ENCODE peak calls at places on chromosome 5, in four cellular contexts. A is IMR-90, O is H9, M is H1. X is an unnamed sample.

GRCh38 chr5:178111925-178112324 is 1.4 kb upstream of the N4BP3 start:
- DNase-seq in A (peak; percentile 25), O (no peak), M (no peak), X (no peak)

GRCh38 chr5:177429248-177430045 is 3.0 kb downstream of the GRK6 start:
- DNase-seq in A (no peak), O (no peak), M (no peak), X (no peak)

GRCh38 chr5:170154297-170154696 is 48.6 kb downstream of the FOXI1 start:
- DNase-seq in O (no peak), M (no peak), A (no peak), X (no peak)

GRCh38 chr5:71778678-71779276 is 59.7 kb downstream of the CARTPT start:
- DNase-seq in A (peak; percentile 14), M (no peak), O (no peak), X (peak; percentile 52)

GRCh38 chr5:131541071-131541470 is 94.0 kb downstream of the RAPGEF6 start:
- DNase-seq in M (no peak), A (peak; percentile 10), O (no peak), X (no peak)

GRCh38 chr5:39394946-39395345 is 29.8 kb downstream of the DAB2 start:
- DNase-seq in M (no peak), A (peak; percentile 86), O (no peak), X (no peak)

GRCh38 chr5:148746826-148747535 is 79.4 kb upstream of the ADRB2 start:
- DNase-seq in A (peak; percentile 68), O (no peak), M (no peak), X (no peak)

GRCh38 chr5:174305241-174305681 is 259.8 kb downstream of the NSG2 start:
- DNase-seq in O (peak; percentile 15), A (no peak), M (no peak), X (no peak)

GRCh38 chr5:73139485-73139884 is 19.1 kb downstream of the TMEM171 start:
- DNase-seq in A (no peak), M (no peak), O (no peak), X (no peak)

GRCh38 chr5:132199116-132199680 is 28.5 kb downstream of the P4HA2 start:
- DNase-seq in M (peak; percentile 11), O (no peak), A (no peak), X (no peak)

GRCh38 chr5:33994845-33995244 is 10.4 kb upstream of the SLC45A2 start:
- DNase-seq in O (no peak), A (peak; percentile 76), M (no peak), X (peak; percentile 25)

GRCh38 chr5:157366741-157367684 is 93.0 kb upstream of the NIPAL4 start:
- DNase-seq in A (peak; percentile 84), M (no peak), O (peak; percentile 39), X (peak; percentile 85)

GRCh38 chr5:141870871-141871270 is 7.3 kb downstream of the PCDH1 start:
- DNase-seq in O (no peak), A (no peak), M (no peak), X (no peak)

GRCh38 chr5:55613112-55613868 is 78.5 kb upstream of the PLPP1 start:
- DNase-seq in O (no peak), M (no peak), A (no peak), X (no peak)

GRCh38 chr5:135466178-135467050 is 14.3 kb upstream of the TIFAB start:
- DNase-seq in M (peak; percentile 93), A (peak; percentile 56), O (peak; percentile 86), X (peak; percentile 76)

GRCh38 chr5:144189800-144190429 is 19.2 kb downstream of the KCTD16 start:
- DNase-seq in O (no peak), A (peak; percentile 93), M (no peak), X (no peak)

GRCh38 chr5:56527174-56527573 is 288.2 kb upstream of the MAP3K1 start:
- DNase-seq in O (no peak), M (no peak), A (no peak), X (peak; percentile 51)

GRCh38 chr5:68395844-68396523 is 180.4 kb downstream of the PIK3R1 start:
- DNase-seq in O (no peak), M (no peak), A (no peak), X (no peak)

GRCh38 chr5:137636846-137637515 is 98.9 kb downstream of the KLHL3 start:
- DNase-seq in M (no peak), O (no peak), A (no peak), X (no peak)

GRCh38 chr5:137638841-137639240 is 97.0 kb downstream of the KLHL3 start:
- DNase-seq in A (no peak), M (no peak), O (no peak), X (no peak)

GRCh38 chr5:137635521-137635921 is 100.4 kb downstream of the KLHL3 start:
- DNase-seq in A (peak; percentile 4), O (no peak), M (no peak), X (peak; percentile 10)

GRCh38 chr5:137633896-137634295 is 102.0 kb downstream of the KLHL3 start:
- DNase-seq in A (no peak), M (no peak), O (no peak), X (no peak)

GRCh38 chr5:137636076-137636475 is 99.8 kb downstream of the KLHL3 start:
- DNase-seq in M (no peak), A (no peak), O (no peak), X (no peak)
- H4K5ac ChIP-seq in M (no peak overlapping the region), A (no peak overlapping the region), O (no peak overlapping the region), X (no peak overlapping the region)

GRCh38 chr5:74179183-74179582 is 461.3 kb downstream of the ENC1 start:
- DNase-seq in M (no peak), A (peak; percentile 97), O (no peak), X (peak; percentile 26)

GRCh38 chr5:74177995-74178394 is 462.5 kb downstream of the ENC1 start:
- DNase-seq in A (no peak), M (no peak), O (no peak), X (no peak)

GRCh38 chr5:74182603-74183002 is 457.9 kb downstream of the ENC1 start:
- DNase-seq in M (no peak), O (no peak), A (no peak), X (no peak)

GRCh38 chr5:74183041-74183440 is 457.5 kb downstream of the ENC1 start:
- DNase-seq in A (no peak), O (no peak), M (no peak), X (no peak)

DNA sequence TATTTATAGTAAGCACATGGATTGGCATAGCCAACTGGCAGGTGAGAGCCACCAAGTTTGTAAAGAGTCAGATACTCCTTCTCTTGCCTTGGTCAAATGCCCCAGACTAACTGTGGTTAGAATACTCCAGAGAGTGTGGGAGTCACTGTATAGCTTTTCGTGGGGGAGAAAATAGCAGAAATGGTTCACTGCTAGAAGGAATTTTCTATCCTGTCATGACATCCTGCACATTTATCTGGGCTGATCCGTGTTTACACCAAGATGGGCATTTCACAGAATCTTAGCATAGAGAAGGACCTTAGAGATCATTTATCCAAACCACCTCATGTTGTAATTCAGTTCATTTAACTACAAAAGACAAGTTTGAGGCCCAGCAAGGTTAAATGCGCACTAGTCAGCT is 460.8 kb downstream of the ENC1 start:
- DNase-seq in M (no peak), A (peak; percentile 17), O (no peak), X (no peak)
- H4K5ac ChIP-seq in M (no peak overlapping the region), A (no peak overlapping the region), O (no peak overlapping the region), X (no peak overlapping the region)

GRCh38 chr5:36881304-36881703 is 4.7 kb downstream of the NIPBL start:
- DNase-seq in M (no peak), A (no peak), O (no peak), X (no peak)
- H4K5ac ChIP-seq in M (no peak overlapping the region), A (no peak overlapping the region), O (no peak overlapping the region), X (no peak overlapping the region)

GRCh38 chr5:85132269-85132668 is 747.6 kb upstream of the EDIL3 start:
- DNase-seq in O (no peak), A (peak; percentile 29), M (no peak), X (no peak)
- H4K5ac ChIP-seq in O (no peak overlapping the region), A (no peak overlapping the region), M (no peak overlapping the region), X (no peak overlapping the region)

GRCh38 chr5:51995773-51996306 is 612.6 kb downstream of the ISL1 start:
- DNase-seq in A (no peak), O (no peak), M (no peak), X (no peak)
- H4K5ac ChIP-seq in A (no peak overlapping the region), O (no peak overlapping the region), M (no peak overlapping the region), X (no peak overlapping the region)

GRCh38 chr5:11780641-11781345 is 123.5 kb downstream of the CTNND2 start:
- DNase-seq in O (no peak), A (no peak), M (no peak), X (no peak)
- H4K5ac ChIP-seq in O (no peak overlapping the region), A (no peak overlapping the region), M (no peak overlapping the region), X (no peak overlapping the region)

DNA sequence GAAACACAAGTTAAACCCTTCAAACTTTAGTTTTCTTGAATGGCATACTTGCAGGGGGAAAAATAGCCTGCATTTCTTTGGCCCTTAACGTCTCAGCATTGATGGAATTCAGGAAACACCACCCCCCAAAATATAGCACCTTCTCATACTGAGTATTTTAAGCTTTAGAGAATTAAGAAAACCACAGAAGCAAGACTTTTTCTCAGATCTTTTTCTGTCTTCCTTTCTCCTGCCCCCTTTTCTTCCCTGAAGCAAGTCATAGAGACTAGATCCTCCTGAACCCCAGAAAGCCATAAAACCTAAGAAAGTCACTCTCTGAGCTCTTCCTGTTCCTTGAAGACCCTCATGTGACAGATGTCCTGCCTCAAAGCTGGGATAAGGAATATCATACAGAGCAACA is 1069.9 kb downstream of the EFNA5 start:
- DNase-seq in M (no peak), O (no peak), A (no peak), X (no peak)
- H4K5ac ChIP-seq in M (no peak overlapping the region), O (no peak overlapping the region), A (no peak overlapping the region), X (no peak overlapping the region)

GRCh38 chr5:20129491-20129890 is 141.5 kb upstream of the CDH18 start:
- DNase-seq in O (no peak), A (no peak), M (no peak), X (peak; percentile 35)
- H4K5ac ChIP-seq in O (no peak overlapping the region), A (no peak overlapping the region), M (no peak overlapping the region), X (no peak overlapping the region)

DNA sequence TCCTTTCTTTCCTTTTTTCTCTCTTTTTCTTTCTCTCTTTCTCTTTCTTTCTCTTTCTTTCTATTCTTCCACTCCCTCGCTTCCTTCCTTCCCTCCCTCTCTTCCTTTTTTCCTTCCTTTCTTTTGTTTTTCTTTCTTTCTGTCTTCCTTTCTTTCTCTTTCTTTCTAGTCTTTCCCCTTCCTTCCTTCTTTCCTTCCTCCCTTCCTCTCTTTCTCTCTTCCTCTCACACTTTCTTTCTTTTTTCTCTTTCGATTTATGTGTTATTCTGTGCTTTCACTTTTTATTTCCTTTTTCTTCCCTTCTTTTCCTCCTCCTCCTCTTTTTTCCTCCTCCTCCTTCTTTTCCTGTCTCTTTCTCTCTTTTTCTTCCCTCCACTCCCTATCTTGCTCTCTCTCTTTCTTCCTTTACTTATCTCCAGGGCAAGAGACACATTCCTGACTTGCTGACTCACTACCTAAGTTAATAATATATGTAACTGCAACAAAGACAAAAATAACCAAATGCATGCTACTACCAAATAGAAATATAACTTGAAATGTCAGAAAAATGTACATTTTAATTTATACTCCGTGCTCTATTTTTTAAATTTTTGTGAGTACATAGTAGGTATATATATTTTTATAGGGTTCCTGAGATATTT is 445.5 kb downstream of the GABRG2 start:
- DNase-seq in M (no peak), A (no peak), O (no peak), X (no peak)
- H4K5ac ChIP-seq in M (no peak overlapping the region), A (no peak overlapping the region), O (no peak overlapping the region), X (no peak overlapping the region)

GRCh38 chr5:179841621-179842020 is 17.0 kb downstream of the MRNIP start:
- DNase-seq in O (no peak), M (no peak), A (no peak), X (no peak)

GRCh38 chr5:179840766-179841165 is 17.9 kb downstream of the MRNIP start:
- DNase-seq in M (no peak), O (no peak), A (no peak), X (no peak)

GRCh38 chr5:179840321-179840720 is 18.3 kb downstream of the MRNIP start:
- DNase-seq in M (no peak), A (no peak), O (no peak), X (no peak)

GRCh38 chr5:179837076-179838011 is 16.6 kb downstream of the SQSTM1 start:
- DNase-seq in A (no peak), M (no peak), O (no peak), X (no peak)

GRCh38 chr5:179839328-179840256 is 18.9 kb downstream of the SQSTM1 start:
- DNase-seq in A (peak; percentile 39), M (no peak), O (no peak), X (no peak)
- H4K5ac ChIP-seq in A (no peak overlapping the region), M (no peak overlapping the region), O (no peak overlapping the region), X (no peak overlapping the region)